ENCODE peak calls at places on chromosome 4, in eight cellular contexts. F is GM12865, Z is type B pancreatic cell, L is D341Med, X is ELR, N is AG10803, O is AG08395, G is BJ. R is an unnamed sample.

GRCh38 chr4:75254745-75255144 is 259.5 kb downstream of the RCHY1 start:
- DNase-seq in L (no peak), N (no peak), F (no peak), O (no peak), X (peak), G (no peak), Z (no peak), R (no peak)

GRCh38 chr4:40000711-40001110 is 23.0 kb upstream of the PDS5A start:
- DNase-seq in X (no peak), N (no peak), F (no peak), G (no peak), O (no peak), L (no peak), Z (no peak), R (no peak)

GRCh38 chr4:83851261-83852084 is 315.6 kb downstream of the GPAT3 start:
- DNase-seq in L (no peak), Z (no peak), F (no peak), O (peak), N (peak), X (peak), G (no peak), R (no peak)

GRCh38 chr4:8343967-8344331 is 74.4 kb downstream of the HTRA3 start:
- DNase-seq in G (no peak), F (no peak), O (no peak), X (no peak), N (no peak), L (no peak), Z (no peak), R (no peak)

GRCh38 chr4:60134106-60134505 is 1066.0 kb upstream of the ADGRL3 start:
- DNase-seq in Z (no peak), G (no peak), L (no peak), X (peak), N (no peak), F (no peak), O (no peak), R (no peak)

GRCh38 chr4:2799971-2800690 is 7.2 kb downstream of the SH3BP2 start:
- DNase-seq in N (no peak), O (no peak), X (no peak), F (peak), Z (no peak), L (no peak), G (no peak), R (no peak)

GRCh38 chr4:186032259-186032658 is 36.7 kb upstream of the TLR3 start:
- DNase-seq in Z (no peak), O (no peak), G (no peak), N (no peak), L (no peak), F (no peak), X (no peak), R (peak)

GRCh38 chr4:15162465-15163283 is 160.4 kb downstream of the CPEB2 start:
- DNase-seq in G (no peak), O (peak), L (no peak), N (peak), Z (no peak), X (peak), F (peak), R (peak)

GRCh38 chr4:79121875-79122358 is 182.7 kb upstream of the PAQR3 start:
- DNase-seq in O (no peak), X (no peak), N (no peak), G (no peak), L (no peak), F (no peak), Z (no peak), R (no peak)

GRCh38 chr4:55079451-55080173 is 45.8 kb downstream of the KDR start:
- DNase-seq in X (no peak), F (no peak), Z (no peak), L (no peak), N (peak), O (peak), G (no peak), R (no peak)

GRCh38 chr4:99886146-99886545 is 8.1 kb downstream of the LAMTOR3 start:
- DNase-seq in Z (no peak), G (no peak), N (no peak), F (no peak), L (peak), O (no peak), X (no peak), R (no peak)

GRCh38 chr4:65007841-65008439 is 598.7 kb upstream of the TECRL start:
- DNase-seq in G (no peak), X (peak), F (peak), L (peak), O (peak), N (peak), Z (no peak), R (peak)

GRCh38 chr4:19748470-19748869 is 503.2 kb upstream of the SLIT2 start:
- DNase-seq in X (peak), L (no peak), F (no peak), O (peak), G (peak), N (peak), Z (no peak), R (no peak)

GRCh38 chr4:1055721-1056590 is 44.5 kb downstream of the FGFRL1 start:
- DNase-seq in F (peak), G (no peak), O (peak), X (no peak), Z (no peak), N (peak), L (peak), R (peak)